ENCODE peak calls at places on chromosomes 11 and 22, in four cellular contexts. U, W, I and Q are unnamed samples.

GRCh38 chr22:43151251-43152000 is at the start of gene TSPO:
- DNase-seq in I (no peak), U (peak; percentile 52), W (peak; percentile 48), Q (peak; percentile 98)

GRCh38 chr11:36404831-36405230 is 105.2 kb downstream of the TRAF6 start:
- DNase-seq in U (no peak), W (no peak), I (peak; percentile 67), Q (peak; percentile 67)

GRCh38 chr22:39699631-39700348 is 129.2 kb downstream of the CACNA1I start:
- DNase-seq in W (no peak), I (no peak), U (no peak), Q (no peak)

GRCh38 chr11:14904745-14905103 is 12.7 kb upstream of the CYP2R1 start:
- DNase-seq in I (peak; percentile 38), U (peak; percentile 43), W (no peak), Q (peak; percentile 92)

GRCh38 chr22:40463727-40464126 is 93.3 kb downstream of the SGSM3 start:
- DNase-seq in I (no peak), W (no peak), U (no peak), Q (no peak)

GRCh38 chr11:123103326-123103980 is 41.5 kb upstream of the HSPA8 start:
- DNase-seq in U (peak; percentile 16), W (peak; percentile 52), I (peak; percentile 57), Q (peak; percentile 91)

GRCh38 chr22:32809786-32810185 is 8.3 kb downstream of the TIMP3 start:
- DNase-seq in W (no peak), U (no peak), I (no peak), Q (no peak)

GRCh38 chr11:63996512-63996911 is 10.3 kb downstream of the OTUB1 start:
- DNase-seq in I (no peak), W (no peak), U (no peak), Q (peak; percentile 83)

GRCh38 chr11:10387209-10388083 is 67.6 kb upstream of the AMPD3 start:
- DNase-seq in W (no peak), U (no peak), I (peak; percentile 79), Q (no peak)

GRCh38 chr22:29202231-29203192 is 3.2 kb upstream of the EMID1 start:
- DNase-seq in U (peak; percentile 92), W (peak; percentile 8), I (peak; percentile 75), Q (peak; percentile 93)

GRCh38 chr11:61693897-61694840 is 14.0 kb downstream of the DAGLA start:
- DNase-seq in I (no peak), U (no peak), W (peak; percentile 55), Q (peak; percentile 80)

GRCh38 chr11:63979426-63979825 is 5.0 kb downstream of the COX8A start:
- DNase-seq in I (no peak), W (no peak), U (no peak), Q (no peak)

GRCh38 chr11:6705905-6706535 is 22.9 kb upstream of the MRPL17 start:
- DNase-seq in W (peak; percentile 37), I (peak; percentile 52), U (peak; percentile 14), Q (peak; percentile 36)

GRCh38 chr11:105046898-105047579 is 1.9 kb upstream of the CARD16 start:
- DNase-seq in W (peak; percentile 86), I (peak; percentile 100), U (no peak), Q (peak; percentile 77)

GRCh38 chr11:126186031-126186698 is 25.3 kb downstream of the RPUSD4 start:
- DNase-seq in I (no peak), U (no peak), W (no peak), Q (no peak)

GRCh38 chr11:65593518-65594414 is 1.8 kb downstream of the KCNK7 start:
- DNase-seq in I (no peak), W (no peak), U (peak; percentile 90), Q (peak; percentile 98)

GRCh38 chr22:23243006-23243573 is 62.8 kb downstream of the BCR start:
- DNase-seq in I (no peak), W (no peak), U (no peak), Q (peak; percentile 81)

GRCh38 chr22:30290679-30291333 is 1.5 kb upstream of the CASTOR1 start:
- DNase-seq in I (peak; percentile 63), W (peak; percentile 65), U (no peak), Q (peak; percentile 95)

GRCh38 chr11:76640540-76640939 is 30.0 kb downstream of the LRRC32 start:
- DNase-seq in I (no peak), W (no peak), U (no peak), Q (no peak)

GRCh38 chr11:59112494-59112893 is 5.5 kb downstream of the FAM111B start:
- DNase-seq in U (no peak), I (peak; percentile 55), W (no peak), Q (no peak)

GRCh38 chr22:31085493-31085824 is 4.3 kb downstream of the SMTN start:
- DNase-seq in I (no peak), W (no peak), U (peak; percentile 31), Q (peak; percentile 68)

GRCh38 chr11:62880231-62880802 is 379 bp upstream of the SLC3A2 start:
- DNase-seq in U (no peak), I (peak; percentile 88), W (peak; percentile 43), Q (peak; percentile 95)

GRCh38 chr11:365831-366230 is 3.5 kb upstream of the B4GALNT4 start:
- DNase-seq in U (no peak), I (no peak), W (no peak), Q (no peak)

GRCh38 chr11:4375431-4376113 is 7.4 kb upstream of the OR52B4 start:
- DNase-seq in I (no peak), W (no peak), U (no peak), Q (no peak)